ENCODE peak calls at places on chromosome 14, in eight cellular contexts. A, M, S, H, P, Q, R and D are unnamed samples. For H3K9me3, the result is how much of the 10 kb centered on the place peaks cover.

GRCh38 chr14:94571950-94572349 is 9.3 kb upstream of the SERPINA5 start:
- DNase-seq in A (no peak), M (no peak), S (no peak), H (no peak), P (no peak), Q (no peak), R (no peak), D (no peak)

GRCh38 chr14:71594828-71595227 is 337.4 kb upstream of the RGS6 start:
- DNase-seq in A (no peak), M (no peak), S (no peak), H (no peak), P (no peak), Q (no peak), R (no peak), D (no peak)

GRCh38 chr14:28406181-28406580 is 360.4 kb upstream of the FOXG1 start:
- DNase-seq in A (no peak), M (no peak), S (no peak), H (no peak), P (no peak), Q (no peak), R (no peak), D (no peak)

GRCh38 chr14:22955702-22956575 is 951 bp downstream of the HAUS4 start:
- DNase-seq in A (no peak), M (no peak), S (no peak), H (no peak), P (no peak), Q (no peak), R (no peak), D (no peak)

GRCh38 chr14:74763803-74764531 is 851 bp downstream of the YLPM1 start:
- DNase-seq in A (no peak), M (no peak), S (peak), H (no peak), P (peak), Q (no peak), R (no peak), D (no peak)

GRCh38 chr14:35808076-35808657 is 928 bp downstream of the RALGAPA1 start:
- DNase-seq in A (peak), M (no peak), S (peak), H (no peak), P (peak), Q (no peak), R (no peak), D (peak)

GRCh38 chr14:73244541-73244940 is 7.2 kb downstream of the PAPLN start:
- DNase-seq in A (no peak), M (no peak), S (no peak), H (no peak), P (no peak), Q (no peak), R (peak), D (no peak)

GRCh38 chr14:76208340-76208739 is 56.6 kb downstream of the GPATCH2L start:
- DNase-seq in A (no peak), M (no peak), S (no peak), H (no peak), P (no peak), Q (no peak), R (no peak), D (no peak)

GRCh38 chr14:68816183-68816942 is 23.5 kb upstream of the ZFP36L1 start:
- DNase-seq in A (peak), M (peak), S (peak), H (peak), P (peak), Q (no peak), R (peak), D (peak)

GRCh38 chr14:21467620-21468019 is 9.1 kb downstream of the RAB2B start:
- DNase-seq in A (no peak), M (no peak), S (no peak), H (no peak), P (no peak), Q (no peak), R (no peak), D (no peak)

GRCh38 chr14:41490323-41490722 is 116.4 kb upstream of the LRFN5 start:
- DNase-seq in A (no peak), M (no peak), S (no peak), H (no peak), P (no peak), Q (no peak), R (no peak), D (no peak)

GRCh38 chr14:45486599-45486998 is 233.6 kb upstream of the MIS18BP1 start:
- DNase-seq in A (no peak), M (no peak), S (no peak), H (no peak), P (no peak), Q (no peak), R (no peak), D (no peak)

GRCh38 chr14:69712637-69713088 is 54.3 kb upstream of the SRSF5 start:
- DNase-seq in A (peak), M (peak), S (no peak), H (peak), P (peak), Q (no peak), R (peak), D (no peak)

GRCh38 chr14:31263485-31264133 is 56.0 kb upstream of the HECTD1 start:
- DNase-seq in A (no peak), M (peak), S (no peak), H (peak), P (peak), Q (peak), R (peak), D (peak)

GRCh38 chr14:91349481-91350074 is 68.0 kb downstream of the CCDC88C start:
- DNase-seq in A (peak), M (no peak), S (peak), H (no peak), P (no peak), Q (no peak), R (peak), D (no peak)

GRCh38 chr14:23068792-23069412 is 11.6 kb upstream of the CDH24 start:
- DNase-seq in A (peak), M (peak), S (peak), H (peak), P (peak), Q (peak), R (peak), D (peak)

GRCh38 chr14:30108975-30109700 is 181.5 kb upstream of the PRKD1 start:
- DNase-seq in A (no peak), M (no peak), S (no peak), H (no peak), P (no peak), Q (no peak), R (no peak), D (no peak)

GRCh38 chr14:97580923-97581495 is 783.8 kb downstream of the VRK1 start:
- DNase-seq in A (no peak), M (no peak), S (no peak), H (no peak), P (no peak), Q (no peak), R (no peak), D (peak)

GRCh38 chr14:74667758-74668157 is 45.1 kb downstream of the AREL1 start:
- DNase-seq in A (no peak), M (no peak), S (no peak), H (no peak), P (no peak), Q (no peak), R (no peak), D (no peak)

GRCh38 chr14:30035361-30035760 is 107.7 kb upstream of the PRKD1 start:
- DNase-seq in A (no peak), M (no peak), S (no peak), H (no peak), P (no peak), Q (no peak), R (no peak), D (no peak)

GRCh38 chr14:100468557-100468956 is 118.7 kb downstream of the BEGAIN start:
- DNase-seq in A (no peak), M (no peak), S (no peak), H (no peak), P (no peak), Q (no peak), R (no peak), D (no peak)

DNA sequence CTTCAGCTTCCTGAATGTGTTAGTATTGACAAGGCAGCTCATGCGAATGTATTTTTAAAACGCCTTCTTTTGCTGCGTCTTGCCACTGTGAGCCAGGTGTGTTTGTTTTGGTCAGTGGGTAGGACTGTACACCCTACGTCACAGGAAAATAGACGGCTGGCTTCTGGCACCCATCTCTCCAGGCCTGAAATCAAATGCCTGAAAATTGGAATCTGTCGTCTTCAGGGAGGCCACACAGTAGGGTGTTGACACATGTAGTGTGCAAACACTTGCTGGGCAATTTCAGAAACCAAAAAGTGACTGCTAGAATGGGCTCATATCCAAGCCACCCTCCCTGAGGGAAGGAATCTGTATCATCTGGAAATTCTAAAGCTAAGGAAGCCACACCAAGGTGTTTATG is 209.3 kb downstream of the TTC8 start:
- DNase-seq in A (no peak), M (no peak), S (no peak), H (no peak), P (no peak), Q (no peak), R (no peak), D (no peak)
- H3K9me3 ChIP-seq in A (under half), M (under half), S (under half), H (under half), P (under half), Q (under half), R (under half), D (under half)

GRCh38 chr14:106606936-106607335 is 1080.6 kb downstream of the TMEM121 start:
- DNase-seq in A (no peak), M (no peak), S (no peak), H (no peak), P (no peak), Q (no peak), R (no peak), D (no peak)

GRCh38 chr14:106610691-106611090 is 1084.3 kb downstream of the TMEM121 start:
- DNase-seq in A (no peak), M (no peak), S (no peak), H (no peak), P (no peak), Q (no peak), R (no peak), D (no peak)

DNA sequence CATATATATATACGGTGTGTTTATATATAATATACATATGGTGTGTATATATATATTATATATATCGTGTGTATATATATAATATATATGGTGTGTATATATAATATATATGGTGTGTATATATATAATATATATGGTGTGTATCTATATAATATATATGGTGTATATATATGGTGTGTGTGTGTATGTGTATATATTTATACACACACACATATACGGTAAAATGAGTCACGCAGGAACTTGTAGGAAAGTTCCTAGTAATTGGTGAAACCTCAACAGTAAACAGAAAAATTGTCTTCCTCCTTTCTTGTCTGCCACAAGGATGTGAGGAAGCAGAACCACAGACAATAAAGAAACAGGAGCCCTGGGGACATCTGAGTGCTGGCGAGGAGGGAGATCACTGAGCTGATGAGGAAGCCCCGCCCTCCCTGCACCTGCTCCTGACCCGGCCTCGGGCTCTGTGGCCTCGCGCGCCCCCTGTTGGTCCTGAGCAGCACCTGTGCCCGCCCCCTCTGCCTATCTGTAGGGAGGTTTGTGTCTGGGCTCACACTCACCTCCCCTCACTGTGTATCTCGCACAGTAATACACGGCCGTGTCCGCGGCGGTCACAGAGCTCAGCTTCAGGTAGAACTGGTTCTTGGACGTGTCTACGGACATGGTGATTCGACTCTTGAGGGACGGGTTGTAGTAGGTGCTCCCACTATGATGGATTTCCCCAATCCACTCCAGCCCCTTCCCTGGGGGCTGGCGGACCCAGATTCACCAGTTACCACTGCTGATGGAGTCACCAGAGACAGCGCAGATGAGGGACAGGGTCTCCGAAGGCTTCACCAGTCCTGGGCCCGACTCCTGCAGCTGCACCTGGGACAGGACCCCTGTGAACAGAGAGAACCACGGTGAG is 1079.4 kb downstream of the TMEM121 start:
- DNase-seq in A (peak), M (no peak), S (peak), H (no peak), P (peak), Q (no peak), R (no peak), D (peak)
- H3K9me3 ChIP-seq in A (under half), M (under half), S (under half), H (under half), P (under half), Q (under half), R (under half), D (under half)

GRCh38 chr14:92353447-92353846 is 30.5 kb downstream of the SLC24A4 start:
- DNase-seq in A (no peak), M (no peak), S (no peak), H (no peak), P (no peak), Q (no peak), R (no peak), D (no peak)
- H3K9me3 ChIP-seq in A (under half), M (under half), S (under half), H (under half), P (under half), Q (under half), R (under half), D (under half)

DNA sequence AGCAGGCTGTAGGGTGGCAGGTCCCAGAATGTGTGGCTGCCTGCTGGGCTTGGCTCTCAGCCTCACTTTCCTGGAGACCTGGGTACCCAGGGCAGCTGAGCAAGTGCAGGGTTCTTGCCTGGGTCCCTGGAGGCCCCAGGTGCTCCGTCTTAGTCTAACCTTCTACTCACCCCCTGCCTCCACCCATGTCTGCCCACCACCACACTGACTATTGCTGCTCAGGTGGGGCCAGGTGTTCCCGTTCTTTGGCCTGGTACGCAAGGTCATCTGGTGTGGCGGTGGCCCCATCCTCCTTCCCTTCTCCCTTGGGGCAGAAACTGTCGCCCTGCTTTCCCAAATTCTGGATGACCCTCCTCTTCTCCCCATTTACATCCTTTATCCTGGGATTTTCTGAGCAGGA is 319.9 kb downstream of the TMEM121 start:
- DNase-seq in A (no peak), M (no peak), S (no peak), H (no peak), P (no peak), Q (no peak), R (no peak), D (no peak)
- H3K9me3 ChIP-seq in A (under half), M (under half), S (under half), H (under half), P (under half), Q (under half), R (under half), D (under half)

DNA sequence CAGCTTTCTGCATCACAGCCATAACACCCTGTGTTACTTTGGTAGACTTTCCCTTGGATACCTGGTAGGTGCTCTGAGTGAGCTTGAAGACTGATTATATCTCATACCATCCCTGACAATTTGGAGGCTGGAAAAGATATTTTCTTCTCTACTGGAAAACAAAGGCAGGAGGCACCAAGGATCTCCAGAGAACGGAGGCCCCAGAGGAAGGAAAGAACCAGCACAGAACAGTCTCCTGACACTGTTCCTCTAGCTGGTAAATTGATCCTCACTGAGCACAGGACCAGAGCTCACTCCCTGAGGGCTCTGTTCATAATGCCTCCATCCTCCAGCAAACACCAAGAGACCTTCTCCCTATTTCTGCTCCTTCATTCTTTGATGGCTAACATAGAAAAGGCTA is at the start of gene OR11G2:
- DNase-seq in A (no peak), M (no peak), S (no peak), H (no peak), P (no peak), Q (no peak), R (no peak), D (no peak)
- H3K9me3 ChIP-seq in A (under half), M (under half), S (under half), H (under half), P (under half), Q (under half), R (under half), D (under half)